ENCODE peak calls at places on chromosomes 2 and 18, in seven cellular contexts. Y is tibial artery, T is body of pancreas, I is aorta, H is heart left ventricle, Q is right lobe of liver, V is brain microvascular endothelial cell. L is an unnamed sample.
A peak's percentile ranks its signal among the peaks of the same experiment; 100 is the strongest.

GRCh38 chr2:37570773-37571570 is 100.5 kb downstream of the CDC42EP3 start:
- DNase-seq in Q (no peak), V (peak; percentile 97), Y (peak; percentile 69), H (no peak), T (no peak), I (peak; percentile 62), L (no peak)

GRCh38 chr2:206614825-206615224 is 27.5 kb upstream of the FAM237A start:
- DNase-seq in I (no peak), V (peak; percentile 71), T (no peak), Q (no peak), H (no peak), Y (no peak), L (no peak)

GRCh38 chr2:189933911-189934399 is 128.6 kb downstream of the MSTN start:
- DNase-seq in I (no peak), V (peak; percentile 47), Q (no peak), H (no peak), Y (no peak), T (no peak), L (no peak)

GRCh38 chr18:421236-422155 is 79.0 kb downstream of the COLEC12 start:
- DNase-seq in V (no peak), H (no peak), I (no peak), Y (no peak), Q (no peak), T (peak; percentile 14), L (no peak)

GRCh38 chr2:47214990-47215389 is 59.9 kb upstream of the STPG4 start:
- DNase-seq in H (no peak), Q (no peak), I (no peak), V (no peak), Y (no peak), T (no peak), L (no peak)

GRCh38 chr2:236671820-236672520 is 102.3 kb downstream of the ACKR3 start:
- DNase-seq in H (peak; percentile 27), I (no peak), Q (no peak), Y (peak; percentile 18), T (no peak), V (no peak), L (no peak)

GRCh38 chr2:240916571-240917008 is 10.5 kb downstream of the CROCC2 start:
- DNase-seq in Q (peak; percentile 43), H (peak; percentile 78), V (peak; percentile 30), T (peak; percentile 49), I (peak; percentile 86), Y (peak; percentile 83), L (no peak)

GRCh38 chr2:184680825-184681224 is 82.5 kb downstream of the ZNF804A start:
- DNase-seq in V (no peak), Y (no peak), T (no peak), H (no peak), Q (no peak), I (no peak), L (no peak)

GRCh38 chr2:81658227-81658626 is 1353.7 kb upstream of the LRRTM1 start:
- DNase-seq in H (no peak), Y (no peak), T (no peak), Q (no peak), I (no peak), V (no peak), L (no peak)

GRCh38 chr2:131047275-131047652 is 46.0 kb downstream of the FAM168B start:
- DNase-seq in H (no peak), T (no peak), I (no peak), Q (no peak), V (no peak), Y (no peak), L (no peak)

GRCh38 chr2:157747280-157747679 is 118.6 kb upstream of the ACVR1C start:
- DNase-seq in Q (no peak), V (no peak), H (no peak), T (no peak), Y (no peak), I (no peak), L (no peak)

GRCh38 chr2:112607680-112608438 is 23.4 kb downstream of the CHCHD5 start:
- DNase-seq in Y (no peak), T (peak; percentile 65), I (no peak), V (no peak), Q (peak; percentile 61), H (no peak), L (no peak)

DNA sequence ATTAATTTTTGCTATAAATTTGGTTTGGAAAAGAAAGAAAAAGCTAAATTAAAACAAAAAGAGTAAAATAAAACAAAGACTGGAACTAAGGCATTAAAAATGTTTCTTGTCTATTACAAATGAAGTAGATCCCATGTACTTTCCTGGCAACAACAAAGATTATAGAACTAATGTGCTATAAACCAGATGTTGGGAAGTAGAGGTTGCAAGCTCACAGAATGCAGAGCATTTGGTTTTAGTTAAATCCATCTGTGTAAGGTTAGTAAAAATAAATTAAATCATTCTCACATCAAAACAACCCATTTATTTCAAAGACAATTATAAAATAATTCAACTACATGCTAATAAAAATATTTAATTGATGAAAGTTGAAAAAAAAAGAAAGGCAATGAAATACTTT is 157.2 kb upstream of the ZC3H15 start:
- DNase-seq in T (no peak), H (no peak), I (no peak), V (no peak), Q (no peak), Y (no peak), L (no peak)
- H3K4me3 ChIP-seq in T (no peak overlapping the region), H (no peak overlapping the region), I (no peak overlapping the region), V (no peak overlapping the region), Q (no peak overlapping the region), Y (no peak overlapping the region), L (no peak overlapping the region)

GRCh38 chr2:20177556-20178403 is 47.1 kb downstream of the SDC1 start:
- DNase-seq in I (no peak), V (no peak), Q (peak; percentile 52), T (no peak), Y (no peak), H (no peak), L (no peak)
- H3K27ac ChIP-seq in I (no peak overlapping the region), V (no peak overlapping the region), Q (no peak overlapping the region), T (no peak overlapping the region), Y (no peak overlapping the region), H (no peak overlapping the region), L (no peak overlapping the region)

GRCh38 chr18:79728931-79729586 is 49.5 kb downstream of the CTDP1 start:
- DNase-seq in T (no peak), Q (no peak), Y (no peak), H (no peak), V (no peak), I (no peak), L (no peak)
- H3K36me3 ChIP-seq in T (peaks cover 7% of the 10 kb centered on the region), Q (no peaks in the 10 kb centered on the region), Y (peaks cover 69% of the 10 kb centered on the region), H (peaks cover 5% of the 10 kb centered on the region), V (peaks cover 39% of the 10 kb centered on the region), I (peaks cover 9% of the 10 kb centered on the region), L (peaks cover 85% of the 10 kb centered on the region)

GRCh38 chr2:101114268-101114783 is 36.9 kb downstream of the TBC1D8 start:
- DNase-seq in H (no peak), V (no peak), Y (no peak), Q (no peak), I (no peak), T (peak; percentile 36), L (no peak)

GRCh38 chr2:101112772-101113157 is 38.4 kb downstream of the TBC1D8 start:
- DNase-seq in Q (no peak), V (no peak), T (peak; percentile 47), H (no peak), I (no peak), Y (no peak), L (no peak)

GRCh38 chr2:101111917-101112771 is 39.0 kb downstream of the TBC1D8 start:
- DNase-seq in Y (no peak), I (no peak), T (peak; percentile 58), Q (no peak), V (peak; percentile 29), H (no peak), L (no peak)

GRCh38 chr2:101114815-101115214 is 36.4 kb downstream of the TBC1D8 start:
- DNase-seq in Y (peak; percentile 44), V (no peak), H (no peak), I (peak; percentile 63), T (peak; percentile 52), Q (no peak), L (no peak)

DNA sequence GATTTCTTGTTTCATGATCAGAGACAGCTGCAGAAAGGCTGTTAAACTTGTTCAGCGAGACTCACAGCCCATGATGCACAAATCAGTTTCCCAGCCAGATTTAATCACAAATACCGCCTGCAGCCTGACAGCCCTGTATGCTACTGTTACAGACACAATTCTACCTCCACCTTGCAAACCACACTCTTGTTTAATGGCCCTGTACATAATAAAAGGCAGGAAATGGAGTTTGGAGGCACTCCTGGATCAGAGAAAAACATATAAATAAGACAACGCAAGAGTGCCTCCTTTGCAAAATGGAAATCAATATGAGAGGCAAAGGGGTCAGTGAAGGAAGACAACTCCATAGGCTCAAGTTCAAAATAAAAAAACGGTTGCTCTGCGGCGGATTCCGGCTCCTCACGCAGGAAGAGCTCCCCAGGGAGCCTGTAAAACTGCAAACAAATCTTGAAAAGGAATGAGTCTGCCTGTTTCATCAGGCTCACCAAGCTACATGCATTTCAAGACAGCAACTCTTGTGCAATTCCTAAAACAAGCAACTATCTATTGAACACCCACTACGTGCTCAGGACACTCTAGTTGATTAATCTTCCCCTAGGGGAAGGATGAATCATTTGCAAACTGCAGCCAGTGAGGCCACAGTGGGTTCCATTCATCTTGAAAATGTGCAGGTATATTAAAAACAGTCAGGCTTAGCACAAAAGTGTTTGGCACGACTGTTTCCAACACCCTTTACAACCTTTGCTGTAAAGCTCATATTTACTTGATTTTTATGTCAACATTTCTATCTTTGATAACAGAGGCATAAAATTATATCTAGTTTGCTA is 37.5 kb downstream of the TBC1D8 start:
- DNase-seq in H (no peak), T (peak; percentile 62), V (peak; percentile 64), Y (no peak), Q (no peak), I (no peak), L (no peak)
- H3K4me3 ChIP-seq in H (no peak overlapping the region), T (no peak overlapping the region), V (no peak overlapping the region), Y (no peak overlapping the region), Q (no peak overlapping the region), I (no peak overlapping the region), L (no peak overlapping the region)

DNA sequence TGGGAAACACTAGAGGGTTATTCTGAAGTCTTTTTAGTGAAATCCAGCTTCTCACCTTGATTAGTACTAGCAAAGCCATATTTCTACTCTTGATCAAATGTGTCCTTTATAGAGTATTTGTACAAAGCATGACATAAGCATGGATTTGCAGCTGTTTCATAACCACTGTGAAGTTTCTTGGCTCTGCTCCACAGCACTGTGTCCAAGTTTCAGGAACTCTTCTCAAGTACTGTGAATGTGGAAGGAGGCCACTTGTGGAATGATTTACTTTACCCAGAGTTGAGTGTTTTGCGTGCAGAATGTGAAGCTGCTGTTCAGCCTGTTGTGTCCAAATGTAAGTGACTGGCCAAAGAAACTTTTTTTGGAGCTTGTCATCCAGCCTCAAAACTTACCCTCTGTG is 16.2 kb upstream of the MAPRE2 start:
- DNase-seq in Q (peak; percentile 85), I (peak; percentile 86), H (no peak), Y (peak; percentile 82), V (peak; percentile 34), T (peak; percentile 90), L (no peak)
- H3K27ac ChIP-seq in Q (peak overlapping the region; percentile 56), I (no peak overlapping the region), H (peak overlapping the region; percentile 45), Y (peak overlapping the region; percentile 34), V (no peak overlapping the region), T (peak overlapping the region; percentile 17), L (no peak overlapping the region)

L was measured in naive thymus-derived CD4-positive, alpha-beta T cell.